ENCODE peak calls at places on chromosomes 13 and 19, in nine cellular contexts. N, G, C, S, O, F, W, J and A are unnamed samples.

GRCh38 chr13:102769679-102770078 is 3.9 kb downstream of the TEX30 start:
- DNase-seq in N (no peak), G (no peak), C (no peak), S (no peak), O (no peak), F (no peak), W (peak; percentile 32), J (no peak), A (no peak)

GRCh38 chr13:114179087-114179658 is at the start of gene CFAP97D2:
- DNase-seq in N (no peak), G (no peak), C (no peak), S (no peak), O (no peak), F (no peak), W (no peak), J (no peak), A (peak; percentile 42)

GRCh38 chr13:91879360-91879759 is 480.9 kb downstream of the GPC5 start:
- DNase-seq in N (no peak), G (no peak), C (no peak), S (no peak), O (no peak), F (no peak), W (no peak), J (no peak), A (no peak)

GRCh38 chr19:45496349-45496953 is 396 bp downstream of the RTN2 start:
- DNase-seq in N (peak; percentile 71), G (no peak), C (no peak), S (peak; percentile 57), O (peak; percentile 63), F (no peak), W (peak; percentile 28), J (peak; percentile 81), A (peak; percentile 76)

GRCh38 chr19:46250057-46250456 is 20.5 kb downstream of the IGFL1 start:
- DNase-seq in N (no peak), G (no peak), C (no peak), S (no peak), O (no peak), F (no peak), W (no peak), J (no peak), A (no peak)

GRCh38 chr13:43057653-43058317 is 34.4 kb downstream of the DNAJC15 start:
- DNase-seq in N (peak; percentile 52), G (peak; percentile 58), C (no peak), S (no peak), O (peak; percentile 48), F (peak; percentile 81), W (peak; percentile 38), J (no peak), A (no peak)

GRCh38 chr13:36090592-36090991 is 40.6 kb downstream of the DCLK1 start:
- DNase-seq in N (no peak), G (peak; percentile 29), C (no peak), S (no peak), O (peak; percentile 19), F (peak; percentile 68), W (peak; percentile 28), J (no peak), A (no peak)

GRCh38 chr13:79282976-79283375 is 123.1 kb downstream of the RBM26 start:
- DNase-seq in N (no peak), G (no peak), C (no peak), S (no peak), O (no peak), F (no peak), W (peak; percentile 3), J (no peak), A (no peak)

GRCh38 chr13:23902975-23903905 is 5.9 kb upstream of the C1QTNF9B start:
- DNase-seq in N (no peak), G (no peak), C (no peak), S (peak; percentile 17), O (no peak), F (no peak), W (no peak), J (no peak), A (peak; percentile 65)

GRCh38 chr13:98486412-98486811 is 90.5 kb downstream of the STK24 start:
- DNase-seq in N (no peak), G (no peak), C (no peak), S (no peak), O (no peak), F (no peak), W (no peak), J (no peak), A (no peak)
- H3K27ac ChIP-seq in N (no peak overlapping the region), G (no peak overlapping the region), C (no peak overlapping the region), S (no peak overlapping the region), O (no peak overlapping the region), F (no peak overlapping the region), W (peak overlapping the region; percentile 98), J (no peak overlapping the region), A (no peak overlapping the region)

GRCh38 chr19:13717194-13717643 is 47.1 kb upstream of the MRI1 start:
- DNase-seq in N (no peak), G (peak; percentile 52), C (no peak), S (no peak), O (no peak), F (no peak), W (no peak), J (no peak), A (no peak)

GRCh38 chr19:13723206-13723605 is 41.1 kb upstream of the MRI1 start:
- DNase-seq in N (no peak), G (peak; percentile 20), C (no peak), S (no peak), O (no peak), F (no peak), W (peak; percentile 38), J (no peak), A (no peak)

GRCh38 chr19:13712767-13713201 is 51.5 kb upstream of the MRI1 start:
- DNase-seq in N (no peak), G (peak; percentile 56), C (no peak), S (no peak), O (no peak), F (no peak), W (no peak), J (no peak), A (no peak)

GRCh38 chr19:13718733-13719132 is 45.6 kb upstream of the MRI1 start:
- DNase-seq in N (no peak), G (peak; percentile 68), C (no peak), S (peak; percentile 37), O (peak; percentile 77), F (peak; percentile 28), W (peak; percentile 59), J (no peak), A (no peak)
- H3K27ac ChIP-seq in N (no peak overlapping the region), G (no peak overlapping the region), C (no peak overlapping the region), S (no peak overlapping the region), O (no peak overlapping the region), F (no peak overlapping the region), W (no peak overlapping the region), J (no peak overlapping the region), A (no peak overlapping the region)

GRCh38 chr19:3373971-3374368 is 7.6 kb downstream of the NFIC start:
- DNase-seq in N (no peak), G (no peak), C (no peak), S (no peak), O (no peak), F (no peak), W (no peak), J (no peak), A (no peak)
- H3K27ac ChIP-seq in N (no peak overlapping the region), G (peak overlapping the region; percentile 65), C (peak overlapping the region; percentile 100), S (peak overlapping the region; percentile 74), O (no peak overlapping the region), F (no peak overlapping the region), W (no peak overlapping the region), J (peak overlapping the region; percentile 89), A (peak overlapping the region; percentile 76)

DNA sequence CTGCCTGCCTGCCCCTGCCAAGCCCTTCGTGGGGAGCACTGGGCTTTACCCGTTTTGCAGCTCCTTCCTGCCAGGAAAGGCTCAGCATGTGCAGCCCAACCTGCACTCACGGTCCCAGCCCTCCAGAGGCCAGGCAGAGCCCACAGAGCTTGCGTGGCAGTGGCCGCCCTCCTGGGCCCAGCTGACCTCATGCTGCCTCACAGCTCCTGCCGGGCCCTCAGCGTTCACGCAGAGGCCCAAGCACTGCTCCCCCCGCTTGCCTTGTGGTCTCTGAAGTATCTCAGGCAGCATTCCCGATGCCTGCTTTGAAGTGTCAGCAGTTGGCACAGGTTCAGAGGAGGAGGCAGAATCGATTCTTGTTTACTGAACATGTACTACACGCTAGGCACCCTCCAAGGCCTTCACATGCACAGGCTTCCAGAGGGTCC is 32.5 kb downstream of the CAPN12 start:
- DNase-seq in N (no peak), G (peak; percentile 95), C (no peak), S (peak; percentile 60), O (no peak), F (peak; percentile 91), W (peak; percentile 75), J (peak; percentile 77), A (no peak)
- H3K27ac ChIP-seq in N (no peak overlapping the region), G (peak overlapping the region; percentile 68), C (peak overlapping the region; percentile 72), S (peak overlapping the region; percentile 85), O (no peak overlapping the region), F (peak overlapping the region; percentile 50), W (peak overlapping the region; percentile 73), J (peak overlapping the region; percentile 92), A (peak overlapping the region; percentile 30)